ENCODE peak calls at places on chromosome 16, in ten cellular contexts. A is heart right ventricle, F is SHP77, X is mesothelial cell of epicardium, Z is iris pigment epithelial cell, K is NCI-H510A, C is AG10803, D is kidney glomerular epithelial cell, G is foreskin melanocyte, U is dorsolateral prefrontal cortex. W is an unnamed sample.

GRCh38 chr16:86772671-86773338 is 194.5 kb downstream of the FOXL1 start:
- DNase-seq in A (no peak), F (no peak), X (no peak), Z (peak), K (no peak), C (peak), D (peak), G (peak), U (no peak), W (no peak)

GRCh38 chr16:82761236-82761635 is 134.5 kb downstream of the CDH13 start:
- DNase-seq in A (peak), F (no peak), X (no peak), Z (peak), K (no peak), C (peak), D (peak), G (no peak), U (peak), W (no peak)

GRCh38 chr16:3020604-3021448 is 658 bp downstream of the TNFRSF12A start:
- DNase-seq in A (peak), F (no peak), X (peak), Z (peak), K (no peak), C (peak), D (peak), G (peak), U (peak), W (no peak)

GRCh38 chr16:84298376-84298899 is 3.8 kb downstream of the WFDC1 start:
- DNase-seq in A (no peak), F (no peak), X (no peak), Z (no peak), K (no peak), C (no peak), D (no peak), G (no peak), U (no peak), W (no peak)

GRCh38 chr16:27539120-27539519 is 10.6 kb downstream of the GTF3C1 start:
- DNase-seq in A (no peak), F (no peak), X (no peak), Z (no peak), K (no peak), C (no peak), D (no peak), G (no peak), U (no peak), W (no peak)

GRCh38 chr16:89355686-89356085 is 134.7 kb downstream of the ANKRD11 start:
- DNase-seq in A (no peak), F (no peak), X (no peak), Z (no peak), K (no peak), C (no peak), D (no peak), G (no peak), U (no peak), W (no peak)

GRCh38 chr16:84843149-84844048 is 23.6 kb downstream of the CRISPLD2 start:
- DNase-seq in A (no peak), F (no peak), X (no peak), Z (no peak), K (no peak), C (no peak), D (no peak), G (no peak), U (no peak), W (no peak)

GRCh38 chr16:88533381-88533831 is 36.8 kb upstream of the ZC3H18 start:
- DNase-seq in A (no peak), F (peak), X (peak), Z (peak), K (no peak), C (peak), D (peak), G (no peak), U (peak), W (no peak)

GRCh38 chr16:89623511-89624232 is 10.2 kb downstream of the DPEP1 start:
- DNase-seq in A (no peak), F (no peak), X (no peak), Z (no peak), K (no peak), C (peak), D (no peak), G (peak), U (no peak), W (no peak)

GRCh38 chr16:70695351-70696070 is 9.7 kb upstream of the MTSS2 start:
- DNase-seq in A (peak), F (peak), X (no peak), Z (no peak), K (peak), C (peak), D (peak), G (no peak), U (no peak), W (no peak)

W was measured in NT2/D1.